ENCODE peak calls at places on chromosomes 3 and 15, in ten cellular contexts. One of them, this sample, is unnamed.

GRCh38 chr3:177932346-177932745 is 603.9 kb upstream of the KCNMB2 start:
- DNase-seq in GM12878: no peak
- DNase-seq in lower lobe of right lung: no peak
- DNase-seq in astrocyte of the cerebellum: no peak
- DNase-seq in retinal pigment epithelial cell: no peak
- DNase-seq in transverse colon: no peak
- DNase-seq in HCT116: no peak
- DNase-seq in tibial nerve: no peak
- DNase-seq in heart left ventricle: no peak
- DNase-seq in psoas muscle: no peak
- DNase-seq in this sample: no peak

GRCh38 chr3:195195321-195196209 is 75.4 kb downstream of the XXYLT1 start:
- DNase-seq in GM12878: no peak
- DNase-seq in transverse colon: no peak
- DNase-seq in tibial nerve: no peak
- DNase-seq in HCT116: no peak
- DNase-seq in lower lobe of right lung: no peak
- DNase-seq in astrocyte of the cerebellum: no peak
- DNase-seq in retinal pigment epithelial cell: no peak
- DNase-seq in psoas muscle: peak; percentile 35
- DNase-seq in heart left ventricle: no peak
- DNase-seq in this sample: no peak

GRCh38 chr3:38630070-38630469 is 19.4 kb downstream of the SCN5A start:
- DNase-seq in astrocyte of the cerebellum: no peak
- DNase-seq in tibial nerve: no peak
- DNase-seq in transverse colon: no peak
- DNase-seq in psoas muscle: no peak
- DNase-seq in HCT116: no peak
- DNase-seq in lower lobe of right lung: no peak
- DNase-seq in retinal pigment epithelial cell: no peak
- DNase-seq in heart left ventricle: no peak
- DNase-seq in GM12878: no peak
- DNase-seq in this sample: no peak

GRCh38 chr15:93152951-93153350 is 63.9 kb upstream of the RGMA start:
- DNase-seq in GM12878: no peak
- DNase-seq in tibial nerve: peak; percentile 80
- DNase-seq in heart left ventricle: peak; percentile 85
- DNase-seq in astrocyte of the cerebellum: peak; percentile 58
- DNase-seq in HCT116: no peak
- DNase-seq in retinal pigment epithelial cell: no peak
- DNase-seq in transverse colon: peak; percentile 37
- DNase-seq in psoas muscle: peak; percentile 86
- DNase-seq in lower lobe of right lung: no peak
- DNase-seq in this sample: no peak

GRCh38 chr3:22988566-22988965 is 214.6 kb upstream of the UBE2E2 start:
- DNase-seq in GM12878: no peak
- DNase-seq in transverse colon: no peak
- DNase-seq in psoas muscle: peak; percentile 60
- DNase-seq in lower lobe of right lung: peak; percentile 71
- DNase-seq in tibial nerve: no peak
- DNase-seq in HCT116: no peak
- DNase-seq in retinal pigment epithelial cell: no peak
- DNase-seq in astrocyte of the cerebellum: no peak
- DNase-seq in heart left ventricle: no peak
- DNase-seq in this sample: no peak

GRCh38 chr3:36606871-36607765 is 157.2 kb downstream of the DCLK3 start:
- DNase-seq in astrocyte of the cerebellum: no peak
- DNase-seq in heart left ventricle: no peak
- DNase-seq in retinal pigment epithelial cell: no peak
- DNase-seq in GM12878: no peak
- DNase-seq in transverse colon: no peak
- DNase-seq in psoas muscle: no peak
- DNase-seq in tibial nerve: no peak
- DNase-seq in lower lobe of right lung: no peak
- DNase-seq in HCT116: no peak
- DNase-seq in this sample: no peak

GRCh38 chr15:25801586-25802284 is 61.4 kb downstream of the ATP10A start:
- DNase-seq in HCT116: no peak
- DNase-seq in transverse colon: no peak
- DNase-seq in heart left ventricle: no peak
- DNase-seq in retinal pigment epithelial cell: no peak
- DNase-seq in psoas muscle: no peak
- DNase-seq in lower lobe of right lung: no peak
- DNase-seq in tibial nerve: no peak
- DNase-seq in GM12878: no peak
- DNase-seq in astrocyte of the cerebellum: no peak
- DNase-seq in this sample: no peak

GRCh38 chr3:160676547-160677303 is at the start of gene ARL14:
- DNase-seq in tibial nerve: no peak
- DNase-seq in transverse colon: peak; percentile 48
- DNase-seq in psoas muscle: no peak
- DNase-seq in lower lobe of right lung: no peak
- DNase-seq in heart left ventricle: no peak
- DNase-seq in GM12878: no peak
- DNase-seq in astrocyte of the cerebellum: no peak
- DNase-seq in HCT116: peak; percentile 89
- DNase-seq in retinal pigment epithelial cell: peak; percentile 69
- DNase-seq in this sample: no peak

GRCh38 chr3:170222647-170223541 is 670 bp downstream of the PRKCI start:
- DNase-seq in lower lobe of right lung: peak; percentile 72
- DNase-seq in HCT116: no peak
- DNase-seq in tibial nerve: no peak
- DNase-seq in astrocyte of the cerebellum: no peak
- DNase-seq in GM12878: no peak
- DNase-seq in transverse colon: peak; percentile 37
- DNase-seq in heart left ventricle: peak; percentile 49
- DNase-seq in retinal pigment epithelial cell: no peak
- DNase-seq in psoas muscle: no peak
- DNase-seq in this sample: no peak

GRCh38 chr3:58041182-58041825 is 33.1 kb downstream of the FLNB start:
- DNase-seq in retinal pigment epithelial cell: no peak
- DNase-seq in tibial nerve: no peak
- DNase-seq in heart left ventricle: no peak
- DNase-seq in astrocyte of the cerebellum: peak; percentile 35
- DNase-seq in GM12878: no peak
- DNase-seq in transverse colon: no peak
- DNase-seq in psoas muscle: no peak
- DNase-seq in lower lobe of right lung: no peak
- DNase-seq in HCT116: no peak
- DNase-seq in this sample: no peak

GRCh38 chr15:89401636-89402252 is 67.1 kb upstream of the POLG start:
- DNase-seq in retinal pigment epithelial cell: no peak
- DNase-seq in HCT116: no peak
- DNase-seq in tibial nerve: no peak
- DNase-seq in psoas muscle: no peak
- DNase-seq in lower lobe of right lung: no peak
- DNase-seq in GM12878: no peak
- DNase-seq in heart left ventricle: no peak
- DNase-seq in astrocyte of the cerebellum: no peak
- DNase-seq in transverse colon: no peak
- DNase-seq in this sample: peak; percentile 27

GRCh38 chr15:63048986-63049665 is 6.6 kb downstream of the TPM1 start:
- DNase-seq in retinal pigment epithelial cell: no peak
- DNase-seq in tibial nerve: no peak
- DNase-seq in GM12878: no peak
- DNase-seq in HCT116: no peak
- DNase-seq in astrocyte of the cerebellum: no peak
- DNase-seq in transverse colon: peak; percentile 55
- DNase-seq in lower lobe of right lung: peak; percentile 70
- DNase-seq in psoas muscle: peak; percentile 74
- DNase-seq in heart left ventricle: no peak
- DNase-seq in this sample: no peak

DNA sequence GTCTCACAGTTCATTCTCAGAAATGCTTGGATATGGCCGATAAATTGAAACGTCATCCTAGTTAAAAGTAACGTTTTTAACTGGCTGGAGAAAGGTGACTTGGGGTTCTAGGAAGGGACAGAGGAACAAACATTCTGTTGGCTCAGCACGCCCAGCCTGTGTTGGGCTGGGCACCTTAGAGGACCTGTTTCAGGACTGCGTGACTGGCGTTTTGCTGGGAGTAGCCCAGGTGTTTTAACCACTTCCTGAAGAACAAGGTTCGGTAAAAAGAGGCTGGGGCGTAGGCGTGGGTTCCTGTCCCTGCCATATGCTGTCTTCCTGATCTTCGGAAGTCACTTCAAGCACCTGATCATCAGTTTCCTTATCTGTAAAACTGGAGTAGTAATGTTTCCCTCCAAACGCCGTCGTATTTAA is 1.1 kb upstream of the TLNRD1 start:
- DNase-seq in transverse colon: peak; percentile 85
- DNase-seq in GM12878: no peak
- DNase-seq in lower lobe of right lung: peak; percentile 57
- DNase-seq in retinal pigment epithelial cell: no peak
- DNase-seq in tibial nerve: no peak
- DNase-seq in astrocyte of the cerebellum: no peak
- DNase-seq in heart left ventricle: peak; percentile 45
- DNase-seq in HCT116: peak; percentile 63
- DNase-seq in psoas muscle: no peak
- DNase-seq in this sample: no peak
- H3K4me3 ChIP-seq in transverse colon: peak overlapping the region; percentile 97
- H3K4me3 ChIP-seq in GM12878: peak overlapping the region; percentile 87
- H3K4me3 ChIP-seq in lower lobe of right lung: peak overlapping the region; percentile 93
- H3K4me3 ChIP-seq in retinal pigment epithelial cell: peak overlapping the region; percentile 81
- H3K4me3 ChIP-seq in tibial nerve: peak overlapping the region; percentile 74
- H3K4me3 ChIP-seq in astrocyte of the cerebellum: peak overlapping the region; percentile 77
- H3K4me3 ChIP-seq in heart left ventricle: peak overlapping the region; percentile 98
- H3K4me3 ChIP-seq in HCT116: peak overlapping the region; percentile 77
- H3K4me3 ChIP-seq in psoas muscle: peak overlapping the region; percentile 84
- H3K4me3 ChIP-seq in this sample: peak overlapping the region; percentile 93

GRCh38 chr3:42529463-42529862 is 27.0 kb downstream of the VIPR1 start:
- DNase-seq in GM12878: no peak
- DNase-seq in retinal pigment epithelial cell: no peak
- DNase-seq in heart left ventricle: no peak
- DNase-seq in psoas muscle: no peak
- DNase-seq in lower lobe of right lung: peak; percentile 47
- DNase-seq in transverse colon: no peak
- DNase-seq in HCT116: no peak
- DNase-seq in astrocyte of the cerebellum: no peak
- DNase-seq in tibial nerve: no peak
- DNase-seq in this sample: no peak

GRCh38 chr3:42525736-42526345 is 23.4 kb downstream of the VIPR1 start:
- DNase-seq in GM12878: no peak
- DNase-seq in HCT116: no peak
- DNase-seq in lower lobe of right lung: no peak
- DNase-seq in psoas muscle: no peak
- DNase-seq in retinal pigment epithelial cell: no peak
- DNase-seq in astrocyte of the cerebellum: no peak
- DNase-seq in transverse colon: no peak
- DNase-seq in tibial nerve: no peak
- DNase-seq in heart left ventricle: no peak
- DNase-seq in this sample: no peak

GRCh38 chr3:42527368-42527917 is 25.0 kb downstream of the VIPR1 start:
- DNase-seq in transverse colon: no peak
- DNase-seq in lower lobe of right lung: peak; percentile 24
- DNase-seq in heart left ventricle: no peak
- DNase-seq in HCT116: no peak
- DNase-seq in tibial nerve: no peak
- DNase-seq in retinal pigment epithelial cell: no peak
- DNase-seq in astrocyte of the cerebellum: no peak
- DNase-seq in GM12878: no peak
- DNase-seq in psoas muscle: no peak
- DNase-seq in this sample: no peak

GRCh38 chr3:42525212-42525611 is 22.8 kb downstream of the VIPR1 start:
- DNase-seq in HCT116: no peak
- DNase-seq in GM12878: no peak
- DNase-seq in lower lobe of right lung: no peak
- DNase-seq in astrocyte of the cerebellum: no peak
- DNase-seq in transverse colon: no peak
- DNase-seq in tibial nerve: no peak
- DNase-seq in retinal pigment epithelial cell: no peak
- DNase-seq in psoas muscle: no peak
- DNase-seq in heart left ventricle: no peak
- DNase-seq in this sample: no peak

GRCh38 chr3:42526616-42527367 is 24.3 kb downstream of the VIPR1 start:
- DNase-seq in tibial nerve: no peak
- DNase-seq in transverse colon: no peak
- DNase-seq in retinal pigment epithelial cell: no peak
- DNase-seq in astrocyte of the cerebellum: no peak
- DNase-seq in HCT116: no peak
- DNase-seq in lower lobe of right lung: no peak
- DNase-seq in GM12878: no peak
- DNase-seq in heart left ventricle: no peak
- DNase-seq in psoas muscle: no peak
- DNase-seq in this sample: no peak
- TF ChIP-seq CTCF in tibial nerve: no peak
- TF ChIP-seq CTCF in transverse colon: no peak
- TF ChIP-seq CTCF in retinal pigment epithelial cell: no peak
- TF ChIP-seq CTCF in astrocyte of the cerebellum: no peak
- TF ChIP-seq CTCF in HCT116: peak; percentile 16
- TF ChIP-seq CTCF in lower lobe of right lung: no peak
- TF ChIP-seq CTCF in GM12878: no peak
- TF ChIP-seq CTCF in heart left ventricle: no peak
- TF ChIP-seq CTCF in psoas muscle: no peak
- TF ChIP-seq CTCF in this sample: no peak

GRCh38 chr3:197501496-197501878 is 54.3 kb downstream of the BDH1 start:
- DNase-seq in astrocyte of the cerebellum: no peak
- DNase-seq in GM12878: peak; percentile 45
- DNase-seq in psoas muscle: no peak
- DNase-seq in tibial nerve: no peak
- DNase-seq in lower lobe of right lung: no peak
- DNase-seq in heart left ventricle: no peak
- DNase-seq in transverse colon: peak; percentile 78
- DNase-seq in HCT116: no peak
- DNase-seq in retinal pigment epithelial cell: no peak
- DNase-seq in this sample: no peak
- H3K4me3 ChIP-seq in astrocyte of the cerebellum: no peak overlapping the region
- H3K4me3 ChIP-seq in GM12878: no peak overlapping the region
- H3K4me3 ChIP-seq in psoas muscle: no peak overlapping the region
- H3K4me3 ChIP-seq in tibial nerve: no peak overlapping the region
- H3K4me3 ChIP-seq in lower lobe of right lung: no peak overlapping the region
- H3K4me3 ChIP-seq in heart left ventricle: no peak overlapping the region
- H3K4me3 ChIP-seq in transverse colon: no peak overlapping the region
- H3K4me3 ChIP-seq in HCT116: no peak overlapping the region
- H3K4me3 ChIP-seq in retinal pigment epithelial cell: no peak overlapping the region
- H3K4me3 ChIP-seq in this sample: no peak overlapping the region

DNA sequence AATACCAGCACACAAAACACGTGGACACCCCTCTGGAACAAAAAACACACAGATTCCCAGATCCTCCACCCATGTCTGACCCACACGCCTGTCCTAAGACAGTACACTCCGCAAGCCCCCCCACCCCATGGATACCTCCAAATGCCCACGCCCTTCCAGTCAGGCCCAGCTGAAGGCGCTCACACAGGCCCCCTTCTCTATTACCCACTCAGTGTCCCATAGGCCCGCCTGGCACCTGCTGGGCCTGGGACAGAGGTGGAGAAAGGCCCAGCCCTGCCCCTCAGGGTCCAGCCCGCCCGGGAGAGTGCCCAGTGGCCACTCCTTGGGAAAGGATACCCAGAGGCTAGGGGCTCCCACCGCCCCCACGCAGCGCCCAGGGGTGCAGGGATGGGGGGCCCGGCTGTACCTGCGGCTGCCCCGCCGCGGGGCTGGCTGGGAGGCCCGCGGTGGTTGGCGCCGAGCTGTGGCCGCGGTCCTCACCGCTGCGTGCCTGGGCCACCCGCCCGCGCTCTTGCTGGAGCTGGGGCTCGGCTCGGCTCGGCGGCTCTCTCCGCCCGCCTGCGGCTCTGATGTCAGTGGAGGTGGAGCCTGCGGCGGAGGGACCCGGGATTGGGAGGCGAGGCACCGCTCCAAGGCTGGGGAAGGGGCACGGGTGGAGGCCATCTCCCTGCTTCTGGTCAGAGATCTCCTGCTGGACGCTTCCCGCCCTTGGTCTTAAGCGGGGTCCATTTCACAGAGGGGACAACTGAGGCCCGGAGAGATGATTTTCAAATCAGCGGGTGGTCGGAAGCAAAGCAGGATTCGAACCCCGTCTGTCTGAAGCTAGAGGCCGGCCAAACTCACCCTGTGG is at the start of gene CAMK1:
- DNase-seq in tibial nerve: peak; percentile 73
- DNase-seq in heart left ventricle: peak; percentile 88
- DNase-seq in psoas muscle: peak; percentile 85
- DNase-seq in HCT116: no peak
- DNase-seq in transverse colon: peak; percentile 84
- DNase-seq in astrocyte of the cerebellum: no peak
- DNase-seq in retinal pigment epithelial cell: no peak
- DNase-seq in lower lobe of right lung: peak; percentile 88
- DNase-seq in GM12878: no peak
- DNase-seq in this sample: no peak
- TF ChIP-seq CTCF in tibial nerve: no peak
- TF ChIP-seq CTCF in heart left ventricle: no peak
- TF ChIP-seq CTCF in psoas muscle: no peak
- TF ChIP-seq CTCF in HCT116: no peak
- TF ChIP-seq CTCF in transverse colon: no peak
- TF ChIP-seq CTCF in astrocyte of the cerebellum: no peak
- TF ChIP-seq CTCF in retinal pigment epithelial cell: no peak
- TF ChIP-seq CTCF in lower lobe of right lung: no peak
- TF ChIP-seq CTCF in GM12878: no peak
- TF ChIP-seq CTCF in this sample: no peak

This sample was measured in HFF-Myc.